ENCODE peak calls at places on chromosomes 11 and 22, in six cellular contexts. H, G, A, O, Y and P are unnamed samples.

GRCh38 chr11:84358034-84358433 is 1071.9 kb upstream of the CCDC90B start:
- DNase-seq in A (no peak), G (no peak), O (no peak), Y (no peak), H (no peak), P (no peak)

GRCh38 chr11:82539669-82540068 is 194.0 kb downstream of the FAM181B start:
- DNase-seq in A (no peak), G (no peak), Y (no peak), H (no peak), O (no peak), P (no peak)

GRCh38 chr22:31248138-31248745 is 36.1 kb downstream of the LIMK2 start:
- DNase-seq in H (peak), O (peak), Y (peak), A (peak), G (peak), P (peak)

GRCh38 chr11:123203471-123203870 is 8.4 kb upstream of the CLMP start:
- DNase-seq in O (no peak), Y (no peak), G (no peak), A (no peak), H (no peak), P (no peak)

GRCh38 chr11:74754507-74755255 is 6.0 kb downstream of the RNF169 start:
- DNase-seq in H (no peak), O (peak), Y (no peak), A (no peak), G (no peak), P (no peak)

GRCh38 chr11:19644316-19644715 is 68.3 kb upstream of the NAV2 start:
- DNase-seq in G (no peak), A (no peak), O (no peak), Y (no peak), H (no peak), P (no peak)

GRCh38 chr11:102256251-102256650 is 61.0 kb upstream of the BIRC3 start:
- DNase-seq in H (no peak), G (no peak), O (peak), A (no peak), Y (no peak), P (no peak)

GRCh38 chr22:29166180-29166579 is 39.5 kb upstream of the EMID1 start:
- DNase-seq in G (no peak), A (peak), H (no peak), Y (peak), O (no peak), P (no peak)

GRCh38 chr11:44837650-44838049 is 110.9 kb downstream of the TSPAN18 start:
- DNase-seq in O (no peak), G (no peak), A (no peak), H (no peak), Y (no peak), P (no peak)

GRCh38 chr11:134530826-134531225 is 118.8 kb upstream of the B3GAT1 start:
- DNase-seq in Y (peak), O (no peak), A (no peak), G (no peak), H (no peak), P (no peak)

GRCh38 chr11:44950036-44950624 is 553 bp downstream of the TP53I11 start:
- DNase-seq in H (peak), Y (no peak), A (peak), G (peak), O (no peak), P (no peak)

GRCh38 chr11:66880484-66881211 is 23.8 kb downstream of the LRFN4 start:
- DNase-seq in Y (no peak), O (no peak), A (no peak), G (peak), H (no peak), P (no peak)

GRCh38 chr22:24954114-24954463 is 1.6 kb downstream of the KIAA1671 start:
- DNase-seq in G (no peak), Y (no peak), H (no peak), A (no peak), O (no peak), P (no peak)

GRCh38 chr22:37088108-37088605 is 21.4 kb downstream of the TMPRSS6 start:
- DNase-seq in Y (no peak), G (no peak), A (peak), H (no peak), O (no peak), P (no peak)

GRCh38 chr11:117064275-117064674 is 34.0 kb downstream of the SIK3 start:
- DNase-seq in G (no peak), A (no peak), H (no peak), O (peak), Y (no peak), P (no peak)

GRCh38 chr22:41092847-41093371 is 517 bp downstream of the EP300 start:
- DNase-seq in H (no peak), Y (no peak), A (peak), G (peak), O (peak), P (no peak)

GRCh38 chr22:19798825-19799224 is 38.2 kb downstream of the TBX1 start:
- DNase-seq in Y (no peak), A (peak), G (peak), H (no peak), O (no peak), P (no peak)

GRCh38 chr22:42313804-42314581 is 43.5 kb upstream of the TCF20 start:
- DNase-seq in G (no peak), O (peak), Y (peak), A (no peak), H (peak), P (no peak)

GRCh38 chr22:26777402-26777801 is 120.0 kb downstream of the MIAT start:
- DNase-seq in Y (no peak), H (no peak), A (no peak), G (no peak), O (peak), P (no peak)

GRCh38 chr11:22459053-22459452 is 120.9 kb downstream of the SLC17A6 start:
- DNase-seq in H (no peak), Y (no peak), G (no peak), A (no peak), O (peak), P (no peak)

GRCh38 chr11:6812391-6813005 is 13.0 kb upstream of the OR6A2 start:
- DNase-seq in G (no peak), H (peak), O (peak), Y (no peak), A (no peak), P (no peak)

GRCh38 chr22:37260939-37261338 is 16.9 kb upstream of the RAC2 start:
- DNase-seq in O (peak), G (peak), Y (no peak), A (peak), H (peak), P (peak)

GRCh38 chr11:72932132-72932570 is 117.9 kb downstream of the ATG16L2 start:
- DNase-seq in O (peak), Y (no peak), H (no peak), G (no peak), A (no peak), P (no peak)

GRCh38 chr11:121595717-121596156 is 143.0 kb upstream of the SORL1-AS1 start:
- DNase-seq in A (no peak), Y (peak), H (no peak), G (no peak), O (peak), P (no peak)

GRCh38 chr11:71140206-71140919 is 112.0 kb downstream of the SHANK2 start:
- DNase-seq in G (no peak), Y (no peak), H (no peak), A (no peak), O (no peak), P (no peak)

GRCh38 chr22:20937031-20937793 is 20.0 kb downstream of the CRKL start:
- DNase-seq in H (no peak), G (no peak), Y (peak), A (no peak), O (no peak), P (no peak)

GRCh38 chr22:22761606-22761962 is 117.2 kb downstream of the GGTLC2 start:
- DNase-seq in O (no peak), Y (no peak), H (no peak), A (no peak), G (no peak), P (no peak)

GRCh38 chr11:58675344-58676155 is 53.1 kb downstream of the CNTF start:
- DNase-seq in H (peak), A (peak), G (peak), O (peak), Y (peak), P (peak)

GRCh38 chr11:33930317-33931021 is 38.6 kb upstream of the LMO2 start:
- DNase-seq in O (peak), A (no peak), G (no peak), Y (no peak), H (no peak), P (peak)

GRCh38 chr11:126548576-126549272 is 193.2 kb downstream of the ST3GAL4 start:
- DNase-seq in Y (no peak), A (no peak), O (no peak), G (no peak), H (no peak), P (no peak)

GRCh38 chr11:118088531-118088930 is 1.8 kb upstream of the SMIM35 start:
- DNase-seq in Y (no peak), H (no peak), A (no peak), G (peak), O (no peak), P (peak)

GRCh38 chr11:73429121-73429740 is 53.0 kb downstream of the RELT start:
- DNase-seq in O (peak), G (no peak), Y (no peak), H (no peak), A (no peak), P (no peak)

GRCh38 chr22:29072193-29072978 is 449 bp upstream of the KREMEN1 start:
- DNase-seq in H (peak), Y (peak), G (peak), A (peak), O (peak), P (no peak)

GRCh38 chr22:49149721-49150608 is 677.7 kb downstream of the BRD1 start:
- DNase-seq in G (no peak), Y (no peak), H (no peak), O (no peak), A (peak), P (no peak)